ENCODE peak calls at places on chromosome 19, in six cellular contexts. X, H, U, V, M and O are unnamed samples.

GRCh38 chr19:11463391-11463790 is 17.5 kb downstream of the ELAVL3 start:
- DNase-seq in V (no peak), H (no peak), M (no peak), U (no peak), X (no peak), O (no peak)

GRCh38 chr19:32550666-32551065 is 30.3 kb upstream of the PDCD5 start:
- DNase-seq in U (no peak), M (no peak), X (no peak), H (no peak), V (no peak), O (no peak)

GRCh38 chr19:1355258-1355973 is 28.3 kb upstream of the NDUFS7 start:
- DNase-seq in M (no peak), X (peak; percentile 39), H (no peak), U (no peak), V (no peak), O (no peak)

GRCh38 chr19:38710928-38711725 is 33.1 kb downstream of the CAPN12 start:
- DNase-seq in V (no peak), H (no peak), U (no peak), M (no peak), X (no peak), O (no peak)

GRCh38 chr19:40241809-40242384 is 15.4 kb upstream of the CCNP start:
- DNase-seq in X (no peak), H (no peak), V (no peak), U (no peak), M (no peak), O (no peak)

GRCh38 chr19:33273881-33274662 is 28.3 kb downstream of the CEBPA start:
- DNase-seq in V (no peak), H (no peak), M (no peak), U (no peak), X (no peak), O (no peak)

GRCh38 chr19:35002037-35002535 is 2.0 kb downstream of the GRAMD1A start:
- DNase-seq in M (no peak), X (no peak), H (no peak), U (no peak), V (no peak), O (no peak)

GRCh38 chr19:54594737-54595136 is 1.3 kb downstream of the LILRA1 start:
- DNase-seq in V (no peak), M (no peak), X (no peak), H (no peak), U (no peak), O (no peak)